ENCODE peak calls at places on chromosome 22, in nine cellular contexts. One of them, this sample, is unnamed.

GRCh38 chr22:41826430-41827383 is 6.2 kb upstream of the SREBF2 start:
- DNase-seq in lower leg skin: no peak
- DNase-seq in prostate gland: no peak
- DNase-seq in esophagus squamous epithelium: no peak
- DNase-seq in IMR-90: no peak
- DNase-seq in ovary: no peak
- DNase-seq in MM.1S: no peak
- DNase-seq in endodermal cell: no peak
- DNase-seq in adrenal gland: peak
- DNase-seq in this sample: no peak

GRCh38 chr22:43150731-43151206 is 590 bp upstream of the TSPO start:
- DNase-seq in lower leg skin: no peak
- DNase-seq in MM.1S: no peak
- DNase-seq in endodermal cell: no peak
- DNase-seq in IMR-90: no peak
- DNase-seq in prostate gland: no peak
- DNase-seq in esophagus squamous epithelium: no peak
- DNase-seq in ovary: no peak
- DNase-seq in adrenal gland: peak
- DNase-seq in this sample: no peak

GRCh38 chr22:38865201-38866023 is 6.6 kb downstream of the CBX6 start:
- DNase-seq in adrenal gland: peak
- DNase-seq in esophagus squamous epithelium: no peak
- DNase-seq in ovary: no peak
- DNase-seq in MM.1S: no peak
- DNase-seq in prostate gland: no peak
- DNase-seq in lower leg skin: no peak
- DNase-seq in endodermal cell: peak
- DNase-seq in IMR-90: no peak
- DNase-seq in this sample: peak

GRCh38 chr22:33271390-33272161 is 213.4 kb upstream of the SYN3 start:
- DNase-seq in esophagus squamous epithelium: no peak
- DNase-seq in IMR-90: peak
- DNase-seq in endodermal cell: no peak
- DNase-seq in MM.1S: no peak
- DNase-seq in lower leg skin: no peak
- DNase-seq in adrenal gland: peak
- DNase-seq in ovary: peak
- DNase-seq in prostate gland: peak
- DNase-seq in this sample: no peak

GRCh38 chr22:24976442-24977218 is 24.1 kb downstream of the KIAA1671 start:
- DNase-seq in endodermal cell: no peak
- DNase-seq in prostate gland: peak
- DNase-seq in esophagus squamous epithelium: no peak
- DNase-seq in lower leg skin: no peak
- DNase-seq in MM.1S: no peak
- DNase-seq in ovary: peak
- DNase-seq in IMR-90: no peak
- DNase-seq in adrenal gland: no peak
- DNase-seq in this sample: no peak

GRCh38 chr22:22196833-22197477 is 47.6 kb upstream of the VPREB1 start:
- DNase-seq in ovary: no peak
- DNase-seq in esophagus squamous epithelium: no peak
- DNase-seq in lower leg skin: no peak
- DNase-seq in IMR-90: no peak
- DNase-seq in endodermal cell: no peak
- DNase-seq in MM.1S: no peak
- DNase-seq in prostate gland: no peak
- DNase-seq in adrenal gland: no peak
- DNase-seq in this sample: no peak

GRCh38 chr22:32411388-32411787 is 659 bp downstream of the RTCB start:
- DNase-seq in IMR-90: peak
- DNase-seq in esophagus squamous epithelium: no peak
- DNase-seq in lower leg skin: no peak
- DNase-seq in ovary: no peak
- DNase-seq in prostate gland: no peak
- DNase-seq in MM.1S: no peak
- DNase-seq in adrenal gland: no peak
- DNase-seq in endodermal cell: peak
- DNase-seq in this sample: no peak

GRCh38 chr22:21659864-21660525 is 5.8 kb upstream of the PPIL2 start:
- DNase-seq in prostate gland: no peak
- DNase-seq in endodermal cell: no peak
- DNase-seq in adrenal gland: no peak
- DNase-seq in lower leg skin: no peak
- DNase-seq in ovary: no peak
- DNase-seq in esophagus squamous epithelium: no peak
- DNase-seq in IMR-90: no peak
- DNase-seq in MM.1S: no peak
- DNase-seq in this sample: no peak

GRCh38 chr22:39688186-39688768 is 117.7 kb downstream of the CACNA1I start:
- DNase-seq in esophagus squamous epithelium: no peak
- DNase-seq in prostate gland: no peak
- DNase-seq in lower leg skin: no peak
- DNase-seq in MM.1S: no peak
- DNase-seq in adrenal gland: no peak
- DNase-seq in IMR-90: no peak
- DNase-seq in ovary: no peak
- DNase-seq in endodermal cell: no peak
- DNase-seq in this sample: no peak

GRCh38 chr22:40951795-40952602 is 821 bp downstream of the RBX1 start:
- DNase-seq in esophagus squamous epithelium: no peak
- DNase-seq in lower leg skin: no peak
- DNase-seq in MM.1S: no peak
- DNase-seq in adrenal gland: no peak
- DNase-seq in ovary: no peak
- DNase-seq in IMR-90: peak
- DNase-seq in prostate gland: no peak
- DNase-seq in endodermal cell: no peak
- DNase-seq in this sample: no peak

GRCh38 chr22:28208036-28208435 is 289.0 kb upstream of the PITPNB start:
- DNase-seq in lower leg skin: no peak
- DNase-seq in adrenal gland: no peak
- DNase-seq in ovary: no peak
- DNase-seq in prostate gland: no peak
- DNase-seq in MM.1S: no peak
- DNase-seq in esophagus squamous epithelium: no peak
- DNase-seq in IMR-90: no peak
- DNase-seq in endodermal cell: no peak
- DNase-seq in this sample: no peak

GRCh38 chr22:40332319-40332781 is 13.9 kb upstream of the ADSL start:
- DNase-seq in IMR-90: peak
- DNase-seq in ovary: no peak
- DNase-seq in endodermal cell: peak
- DNase-seq in esophagus squamous epithelium: no peak
- DNase-seq in MM.1S: no peak
- DNase-seq in lower leg skin: no peak
- DNase-seq in adrenal gland: peak
- DNase-seq in prostate gland: no peak
- DNase-seq in this sample: no peak

GRCh38 chr22:35917651-35918050 is 111.0 kb downstream of the RBFOX2 start:
- DNase-seq in ovary: no peak
- DNase-seq in IMR-90: no peak
- DNase-seq in lower leg skin: no peak
- DNase-seq in prostate gland: no peak
- DNase-seq in esophagus squamous epithelium: no peak
- DNase-seq in MM.1S: no peak
- DNase-seq in endodermal cell: no peak
- DNase-seq in adrenal gland: no peak
- DNase-seq in this sample: no peak

GRCh38 chr22:35921777-35922176 is 106.8 kb downstream of the RBFOX2 start:
- DNase-seq in prostate gland: peak
- DNase-seq in IMR-90: peak
- DNase-seq in ovary: peak
- DNase-seq in endodermal cell: peak
- DNase-seq in adrenal gland: peak
- DNase-seq in lower leg skin: no peak
- DNase-seq in MM.1S: peak
- DNase-seq in esophagus squamous epithelium: no peak
- DNase-seq in this sample: no peak

GRCh38 chr22:35915477-35916013 is 113.1 kb downstream of the RBFOX2 start:
- DNase-seq in MM.1S: no peak
- DNase-seq in ovary: no peak
- DNase-seq in esophagus squamous epithelium: no peak
- DNase-seq in lower leg skin: no peak
- DNase-seq in IMR-90: peak
- DNase-seq in adrenal gland: no peak
- DNase-seq in endodermal cell: no peak
- DNase-seq in prostate gland: no peak
- DNase-seq in this sample: no peak

GRCh38 chr22:35918466-35918865 is 110.2 kb downstream of the RBFOX2 start:
- DNase-seq in adrenal gland: no peak
- DNase-seq in ovary: no peak
- DNase-seq in lower leg skin: no peak
- DNase-seq in prostate gland: no peak
- DNase-seq in endodermal cell: no peak
- DNase-seq in esophagus squamous epithelium: no peak
- DNase-seq in IMR-90: no peak
- DNase-seq in MM.1S: no peak
- DNase-seq in this sample: no peak

DNA sequence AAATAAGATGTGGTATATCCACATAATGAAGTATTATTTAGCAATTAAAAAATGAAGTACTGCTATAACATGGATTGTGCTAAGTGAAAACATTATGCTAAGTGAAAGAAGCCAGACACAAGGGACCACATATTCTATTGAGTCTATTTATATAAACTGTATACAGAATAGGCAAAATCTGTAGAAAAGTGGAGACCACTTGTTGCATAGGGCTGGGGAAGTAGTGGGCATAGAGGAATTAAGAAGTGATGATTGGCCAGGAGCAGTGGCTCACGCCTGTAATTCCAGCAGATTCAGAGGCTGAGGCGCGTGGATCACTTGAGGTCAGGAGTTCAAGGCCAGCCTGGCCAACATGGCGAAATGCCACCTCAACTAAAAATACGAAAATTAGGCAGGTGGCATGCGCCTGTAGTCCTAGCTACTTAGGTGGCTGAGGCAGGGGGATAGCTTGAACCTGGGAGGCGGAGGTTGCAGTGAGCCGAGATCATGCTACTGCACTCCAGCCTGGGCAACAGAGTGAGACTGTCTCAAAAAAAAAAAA is 109.6 kb downstream of the RBFOX2 start:
- DNase-seq in IMR-90: no peak
- DNase-seq in endodermal cell: no peak
- DNase-seq in lower leg skin: no peak
- DNase-seq in adrenal gland: no peak
- DNase-seq in prostate gland: no peak
- DNase-seq in MM.1S: no peak
- DNase-seq in ovary: no peak
- DNase-seq in esophagus squamous epithelium: no peak
- DNase-seq in this sample: no peak
- TF ChIP-seq CTCF in IMR-90: no peak
- TF ChIP-seq CTCF in endodermal cell: no peak
- TF ChIP-seq CTCF in lower leg skin: no peak
- TF ChIP-seq CTCF in adrenal gland: no peak
- TF ChIP-seq CTCF in prostate gland: no peak
- TF ChIP-seq CTCF in MM.1S: no peak
- TF ChIP-seq CTCF in ovary: no peak
- TF ChIP-seq CTCF in esophagus squamous epithelium: no peak
- TF ChIP-seq CTCF in this sample: no peak

GRCh38 chr22:45317551-45318167 is 7.9 kb downstream of the FAM118A start:
- DNase-seq in ovary: no peak
- DNase-seq in endodermal cell: peak
- DNase-seq in IMR-90: peak
- DNase-seq in prostate gland: peak
- DNase-seq in adrenal gland: peak
- DNase-seq in lower leg skin: peak
- DNase-seq in MM.1S: no peak
- DNase-seq in esophagus squamous epithelium: no peak
- DNase-seq in this sample: no peak
- TF ChIP-seq CTCF in ovary: no peak
- TF ChIP-seq CTCF in endodermal cell: peak
- TF ChIP-seq CTCF in IMR-90: peak
- TF ChIP-seq CTCF in prostate gland: no peak
- TF ChIP-seq CTCF in adrenal gland: peak
- TF ChIP-seq CTCF in lower leg skin: no peak
- TF ChIP-seq CTCF in MM.1S: no peak
- TF ChIP-seq CTCF in esophagus squamous epithelium: peak
- TF ChIP-seq CTCF in this sample: no peak

DNA sequence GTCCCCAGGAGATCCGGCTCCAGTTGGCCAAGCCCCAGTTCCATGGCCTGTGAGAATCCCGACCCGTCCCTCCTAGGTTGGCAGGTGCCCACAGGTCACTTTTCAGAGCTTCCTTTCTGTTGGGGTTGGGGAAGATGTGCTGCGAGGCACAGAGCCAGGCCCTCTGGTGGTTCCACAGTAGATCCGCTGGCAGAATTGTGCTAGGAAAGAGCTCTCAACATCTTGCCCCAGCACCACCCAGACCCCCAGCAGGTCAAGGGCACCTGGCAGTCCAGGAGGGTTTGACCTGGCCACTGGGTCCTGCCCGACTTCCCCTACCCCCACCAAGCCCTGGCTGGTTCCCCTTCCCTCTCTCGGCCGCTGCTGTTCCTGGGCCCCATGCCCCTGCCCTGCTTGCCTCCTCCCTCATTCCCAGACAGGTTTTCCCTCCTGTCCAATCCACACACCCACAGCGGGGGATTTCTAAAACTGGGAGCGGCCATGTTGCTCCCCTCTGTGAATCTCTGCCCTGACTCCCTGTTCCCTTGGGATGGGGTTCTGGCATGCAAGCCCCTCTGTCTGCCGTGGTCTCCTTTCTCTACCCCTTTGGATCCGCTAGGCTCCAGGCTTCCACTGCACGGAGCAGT is 26.2 kb upstream of the GCAT start:
- DNase-seq in IMR-90: peak
- DNase-seq in esophagus squamous epithelium: no peak
- DNase-seq in ovary: peak
- DNase-seq in MM.1S: no peak
- DNase-seq in prostate gland: no peak
- DNase-seq in lower leg skin: peak
- DNase-seq in endodermal cell: peak
- DNase-seq in adrenal gland: no peak
- DNase-seq in this sample: no peak
- TF ChIP-seq CTCF in IMR-90: peak
- TF ChIP-seq CTCF in esophagus squamous epithelium: peak
- TF ChIP-seq CTCF in ovary: no peak
- TF ChIP-seq CTCF in MM.1S: no peak
- TF ChIP-seq CTCF in prostate gland: no peak
- TF ChIP-seq CTCF in lower leg skin: no peak
- TF ChIP-seq CTCF in endodermal cell: peak
- TF ChIP-seq CTCF in adrenal gland: peak
- TF ChIP-seq CTCF in this sample: no peak

DNA sequence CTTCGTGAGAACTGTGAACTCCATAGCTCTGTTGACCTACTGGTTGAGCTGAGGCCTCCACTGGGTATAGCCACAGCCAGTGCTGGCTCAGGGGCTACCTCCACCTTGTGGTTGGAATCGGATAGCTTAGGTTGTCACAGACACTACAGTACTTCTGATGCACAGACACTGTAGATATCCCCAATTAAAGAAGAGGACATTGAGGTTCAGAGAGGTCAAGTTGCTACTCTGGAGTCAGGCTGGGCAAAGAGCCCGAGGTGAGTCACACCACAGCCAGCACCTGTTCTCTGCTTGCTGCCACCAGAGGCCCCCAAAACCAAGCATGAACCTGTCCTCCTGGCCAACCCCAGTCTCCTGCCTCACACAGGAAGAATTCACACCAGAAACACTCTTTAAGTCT is 5.4 kb downstream of the UFD1 start:
- DNase-seq in ovary: no peak
- DNase-seq in lower leg skin: no peak
- DNase-seq in IMR-90: no peak
- DNase-seq in endodermal cell: no peak
- DNase-seq in adrenal gland: peak
- DNase-seq in prostate gland: no peak
- DNase-seq in MM.1S: no peak
- DNase-seq in esophagus squamous epithelium: no peak
- DNase-seq in this sample: no peak
- TF ChIP-seq CTCF in ovary: no peak
- TF ChIP-seq CTCF in lower leg skin: no peak
- TF ChIP-seq CTCF in IMR-90: no peak
- TF ChIP-seq CTCF in endodermal cell: peak
- TF ChIP-seq CTCF in adrenal gland: no peak
- TF ChIP-seq CTCF in prostate gland: no peak
- TF ChIP-seq CTCF in MM.1S: no peak
- TF ChIP-seq CTCF in esophagus squamous epithelium: no peak
- TF ChIP-seq CTCF in this sample: no peak

This sample was measured in omental fat pad.